ENCODE peak calls at places on chromosomes 13 and 19, in nine cellular contexts. K, N, X, L, Q, J, H, Z and A are unnamed samples.

GRCh38 chr13:99749627-99750026 is 221.9 kb downstream of the ZIC5 start:
- DNase-seq in K (no peak), N (no peak), X (no peak), L (no peak), Q (no peak), J (no peak), H (no peak), Z (no peak), A (no peak)

GRCh38 chr13:36310417-36311108 is 12.9 kb upstream of the CCDC169 start:
- DNase-seq in K (no peak), N (no peak), X (no peak), L (no peak), Q (no peak), J (no peak), H (no peak), Z (no peak), A (no peak)

GRCh38 chr13:109700176-109700575 is 86.2 kb downstream of the IRS2 start:
- DNase-seq in K (peak), N (no peak), X (no peak), L (peak), Q (peak), J (peak), H (no peak), Z (no peak), A (peak)

GRCh38 chr19:33177417-33177976 is 16.6 kb upstream of the LRP3 start:
- DNase-seq in K (no peak), N (peak), X (no peak), L (peak), Q (no peak), J (no peak), H (no peak), Z (peak), A (peak)

GRCh38 chr13:112324121-112324520 is 52.0 kb upstream of the SPACA7 start:
- DNase-seq in K (no peak), N (no peak), X (no peak), L (no peak), Q (no peak), J (no peak), H (no peak), Z (no peak), A (peak)

GRCh38 chr13:80712026-80712425 is 371.1 kb upstream of the SPRY2 start:
- DNase-seq in K (no peak), N (no peak), X (no peak), L (no peak), Q (no peak), J (no peak), H (no peak), Z (no peak), A (no peak)

GRCh38 chr19:15432018-15432494 is 13.3 kb upstream of the AKAP8L start:
- DNase-seq in K (no peak), N (no peak), X (no peak), L (no peak), Q (no peak), J (no peak), H (peak), Z (peak), A (no peak)

GRCh38 chr19:2461751-2462634 is 5.2 kb upstream of the LMNB2 start:
- DNase-seq in K (peak), N (no peak), X (peak), L (peak), Q (peak), J (peak), H (peak), Z (no peak), A (no peak)

GRCh38 chr13:47594833-47595232 is 406.2 kb downstream of the SUCLA2 start:
- DNase-seq in K (no peak), N (no peak), X (no peak), L (no peak), Q (no peak), J (no peak), H (no peak), Z (no peak), A (no peak)

GRCh38 chr13:73677041-73677589 is 457.1 kb downstream of the KLF12 start:
- DNase-seq in K (no peak), N (no peak), X (no peak), L (no peak), Q (no peak), J (no peak), H (no peak), Z (peak), A (no peak)

GRCh38 chr13:65966991-65967451 is 1263.1 kb downstream of the PCDH9 start:
- DNase-seq in K (no peak), N (no peak), X (no peak), L (peak), Q (no peak), J (no peak), H (no peak), Z (peak), A (no peak)

GRCh38 chr19:1076951-1077350 is 10.0 kb downstream of the ARHGAP45 start:
- DNase-seq in K (no peak), N (no peak), X (peak), L (no peak), Q (peak), J (peak), H (peak), Z (no peak), A (peak)

GRCh38 chr13:50650936-50651638 is 192.4 kb downstream of the DLEU7 start:
- DNase-seq in K (no peak), N (no peak), X (no peak), L (no peak), Q (no peak), J (no peak), H (no peak), Z (no peak), A (no peak)

GRCh38 chr13:42048625-42049453 is at the start of gene DGKH:
- DNase-seq in K (peak), N (peak), X (peak), L (peak), Q (peak), J (peak), H (peak), Z (peak), A (peak)

GRCh38 chr19:58562126-58563033 is 4.0 kb upstream of the UBE2M start:
- DNase-seq in K (peak), N (no peak), X (peak), L (no peak), Q (no peak), J (no peak), H (no peak), Z (no peak), A (no peak)
- TF ChIP-seq POLR2A in K (no peak), N (no peak), X (no peak), L (no peak), Q (no peak), J (no peak), H (no peak), Z (peak), A (no peak)

GRCh38 chr13:76106763-76107162 is 470.6 kb downstream of the LMO7 start:
- DNase-seq in K (no peak), N (no peak), X (no peak), L (no peak), Q (no peak), J (no peak), H (no peak), Z (no peak), A (no peak)
- TF ChIP-seq POLR2A in K (no peak), N (no peak), X (no peak), L (no peak), Q (no peak), J (no peak), H (no peak), Z (no peak), A (no peak)

GRCh38 chr13:61277877-61278276 is 137.8 kb downstream of the PCDH20 start:
- DNase-seq in K (no peak), N (no peak), X (no peak), L (no peak), Q (no peak), J (no peak), H (no peak), Z (no peak), A (no peak)

GRCh38 chr13:61275740-61276139 is 139.9 kb downstream of the PCDH20 start:
- DNase-seq in K (no peak), N (no peak), X (no peak), L (no peak), Q (no peak), J (no peak), H (no peak), Z (no peak), A (no peak)

GRCh38 chr13:61275251-61275650 is 140.4 kb downstream of the PCDH20 start:
- DNase-seq in K (no peak), N (no peak), X (no peak), L (no peak), Q (no peak), J (no peak), H (no peak), Z (no peak), A (no peak)

GRCh38 chr13:61276401-61276800 is 139.2 kb downstream of the PCDH20 start:
- DNase-seq in K (no peak), N (no peak), X (no peak), L (no peak), Q (no peak), J (no peak), H (no peak), Z (no peak), A (no peak)

DNA sequence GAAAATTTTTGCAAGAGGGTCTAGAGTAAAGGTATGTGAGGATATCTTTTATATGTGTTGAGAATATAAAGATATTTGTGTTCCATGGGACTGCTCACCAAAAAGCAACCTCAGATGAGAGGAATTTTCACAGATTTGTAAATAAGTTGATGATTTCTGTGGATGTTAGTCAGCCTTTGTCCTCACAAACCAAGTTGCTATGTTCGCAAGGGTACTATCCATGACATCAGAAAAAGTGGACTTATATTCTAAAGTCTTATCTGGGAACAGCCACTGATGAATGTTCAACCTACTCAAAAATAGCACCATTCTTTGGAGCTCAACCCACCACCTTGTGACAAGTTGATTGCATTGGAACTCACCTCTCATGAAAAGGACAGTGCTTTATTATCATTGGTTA is 138.6 kb downstream of the PCDH20 start:
- DNase-seq in K (no peak), N (no peak), X (no peak), L (no peak), Q (no peak), J (no peak), H (no peak), Z (no peak), A (no peak)
- TF ChIP-seq POLR2A in K (no peak), N (no peak), X (no peak), L (no peak), Q (no peak), J (no peak), H (no peak), Z (no peak), A (no peak)

GRCh38 chr19:7913652-7914051 is 978 bp upstream of the TGFBR3L start:
- DNase-seq in K (no peak), N (no peak), X (no peak), L (no peak), Q (no peak), J (no peak), H (no peak), Z (no peak), A (no peak)
- TF ChIP-seq POLR2A in K (no peak), N (no peak), X (no peak), L (no peak), Q (no peak), J (no peak), H (no peak), Z (no peak), A (no peak)

DNA sequence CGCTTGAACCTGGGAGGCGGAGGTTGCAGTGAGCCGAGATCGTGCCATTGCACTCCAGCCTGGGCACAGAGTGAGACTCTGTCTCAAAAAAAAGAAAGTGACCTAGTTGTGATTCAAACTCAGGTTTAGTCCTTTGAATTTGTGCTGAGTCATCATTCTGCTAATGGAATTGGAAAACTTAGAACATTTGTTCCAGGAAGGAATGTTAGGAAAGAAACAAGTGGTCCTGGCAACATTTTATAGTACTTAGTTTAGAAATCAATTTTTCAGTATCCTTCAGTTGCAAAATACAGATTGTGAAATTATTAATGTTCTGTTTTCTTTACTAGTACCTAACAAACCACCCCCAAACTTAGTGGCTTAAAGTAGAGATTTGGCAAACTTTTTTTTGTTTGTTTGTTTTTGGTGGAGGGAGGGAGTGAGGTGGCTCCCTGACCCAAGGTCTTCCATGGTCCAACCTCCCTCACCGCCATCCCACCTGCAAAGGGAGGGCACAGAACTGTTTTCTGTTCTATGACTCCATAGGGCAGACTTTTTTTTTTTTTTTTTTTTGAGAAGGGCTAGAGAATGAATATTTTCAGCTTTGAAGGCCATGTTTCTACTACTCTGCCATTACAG is 9.2 kb upstream of the SULT2A1 start:
- DNase-seq in K (no peak), N (no peak), X (peak), L (no peak), Q (no peak), J (no peak), H (no peak), Z (no peak), A (no peak)
- TF ChIP-seq POLR2A in K (no peak), N (no peak), X (peak), L (no peak), Q (no peak), J (no peak), H (no peak), Z (no peak), A (no peak)

DNA sequence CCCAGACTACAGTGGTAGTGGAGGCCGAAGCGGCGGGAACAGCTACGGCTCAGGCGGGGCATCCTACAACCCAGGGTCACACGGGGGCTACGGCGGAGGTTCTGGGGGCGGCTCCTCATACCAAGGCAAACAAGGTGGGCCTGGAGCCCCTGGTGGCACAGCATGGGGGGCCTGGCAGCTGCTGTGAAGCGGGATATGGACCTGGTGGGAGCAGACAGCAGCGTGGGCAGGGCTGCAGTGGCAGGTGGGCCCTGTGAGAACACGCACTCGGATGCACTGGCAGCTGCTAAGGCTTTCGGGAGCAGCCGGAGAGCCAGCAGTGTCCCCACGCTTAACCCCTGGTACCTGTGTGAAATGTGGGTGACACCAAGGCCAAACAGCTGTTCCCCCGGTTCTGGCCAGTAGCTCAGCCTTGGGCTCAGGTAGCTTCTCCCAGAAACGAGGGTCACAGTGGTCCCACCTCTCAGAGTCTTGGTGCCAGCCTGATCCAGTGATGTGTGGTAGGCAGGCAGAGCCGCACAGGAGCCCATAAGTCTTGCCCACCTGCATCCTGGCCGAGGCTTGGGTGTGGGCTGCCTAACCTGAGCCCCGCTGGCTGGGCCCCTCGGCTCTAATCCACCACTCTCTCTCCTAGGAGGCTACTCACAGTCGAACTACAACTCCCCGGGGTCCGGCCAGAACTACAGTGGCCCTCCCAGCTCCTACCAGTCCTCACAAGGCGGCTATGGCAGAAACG is 12.5 kb upstream of the QTRT1 start:
- DNase-seq in K (no peak), N (no peak), X (no peak), L (no peak), Q (no peak), J (no peak), H (no peak), Z (no peak), A (no peak)
- TF ChIP-seq POLR2A in K (no peak), N (no peak), X (no peak), L (no peak), Q (no peak), J (no peak), H (peak), Z (no peak), A (no peak)